ENCODE peak calls at places on chromosomes 1 and 21, in ten cellular contexts. One of them, this sample, is unnamed.

GRCh38 chr1:166730299-166730888 is 108.9 kb upstream of the POGK start:
- ATAC-seq in gastrocnemius medialis: no peak
- ATAC-seq in A549: no peak
- ATAC-seq in HepG2: no peak
- ATAC-seq in K562: peak; percentile 100
- ATAC-seq in upper lobe of left lung: peak; percentile 91
- ATAC-seq in IMR-90: no peak
- ATAC-seq in GM12878: peak; percentile 40
- ATAC-seq in body of pancreas: no peak
- ATAC-seq in heart left ventricle: no peak
- ATAC-seq in this sample: no peak

GRCh38 chr21:33998402-33998801 is 75.0 kb upstream of the MRPS6 start:
- ATAC-seq in gastrocnemius medialis: no peak
- ATAC-seq in A549: no peak
- ATAC-seq in HepG2: no peak
- ATAC-seq in K562: no peak
- ATAC-seq in upper lobe of left lung: no peak
- ATAC-seq in IMR-90: no peak
- ATAC-seq in GM12878: no peak
- ATAC-seq in body of pancreas: no peak
- ATAC-seq in heart left ventricle: no peak
- ATAC-seq in this sample: no peak

GRCh38 chr1:29575277-29575676 is 339.0 kb downstream of the PTPRU start:
- ATAC-seq in gastrocnemius medialis: peak; percentile 95
- ATAC-seq in A549: no peak
- ATAC-seq in HepG2: no peak
- ATAC-seq in K562: no peak
- ATAC-seq in upper lobe of left lung: no peak
- ATAC-seq in IMR-90: no peak
- ATAC-seq in GM12878: no peak
- ATAC-seq in body of pancreas: no peak
- ATAC-seq in heart left ventricle: peak; percentile 96
- ATAC-seq in this sample: no peak

GRCh38 chr1:30652151-30652915 is 71.1 kb downstream of the MATN1 start:
- ATAC-seq in gastrocnemius medialis: no peak
- ATAC-seq in A549: no peak
- ATAC-seq in HepG2: no peak
- ATAC-seq in K562: no peak
- ATAC-seq in upper lobe of left lung: no peak
- ATAC-seq in IMR-90: no peak
- ATAC-seq in GM12878: no peak
- ATAC-seq in body of pancreas: peak; percentile 36
- ATAC-seq in heart left ventricle: no peak
- ATAC-seq in this sample: no peak

GRCh38 chr1:117735045-117735992 is 129.5 kb downstream of the TENT5C start:
- ATAC-seq in gastrocnemius medialis: peak; percentile 81
- ATAC-seq in A549: no peak
- ATAC-seq in HepG2: no peak
- ATAC-seq in K562: peak; percentile 82
- ATAC-seq in upper lobe of left lung: no peak
- ATAC-seq in IMR-90: peak; percentile 86
- ATAC-seq in GM12878: peak; percentile 69
- ATAC-seq in body of pancreas: peak; percentile 62
- ATAC-seq in heart left ventricle: peak; percentile 81
- ATAC-seq in this sample: peak; percentile 73

GRCh38 chr1:218572046-218572445 is 226.9 kb downstream of the TGFB2 start:
- ATAC-seq in gastrocnemius medialis: no peak
- ATAC-seq in A549: no peak
- ATAC-seq in HepG2: no peak
- ATAC-seq in K562: no peak
- ATAC-seq in upper lobe of left lung: no peak
- ATAC-seq in IMR-90: no peak
- ATAC-seq in GM12878: no peak
- ATAC-seq in body of pancreas: no peak
- ATAC-seq in heart left ventricle: no peak
- ATAC-seq in this sample: no peak

GRCh38 chr1:210099921-210100320 is 132.7 kb upstream of the SERTAD4 start:
- ATAC-seq in gastrocnemius medialis: peak; percentile 94
- ATAC-seq in A549: no peak
- ATAC-seq in HepG2: no peak
- ATAC-seq in K562: no peak
- ATAC-seq in upper lobe of left lung: no peak
- ATAC-seq in IMR-90: no peak
- ATAC-seq in GM12878: no peak
- ATAC-seq in body of pancreas: no peak
- ATAC-seq in heart left ventricle: no peak
- ATAC-seq in this sample: no peak

GRCh38 chr1:167532964-167533824 is 14.9 kb upstream of the CD247 start:
- ATAC-seq in gastrocnemius medialis: no peak
- ATAC-seq in A549: peak; percentile 55
- ATAC-seq in HepG2: peak; percentile 63
- ATAC-seq in K562: peak; percentile 67
- ATAC-seq in upper lobe of left lung: no peak
- ATAC-seq in IMR-90: peak; percentile 38
- ATAC-seq in GM12878: no peak
- ATAC-seq in body of pancreas: no peak
- ATAC-seq in heart left ventricle: peak; percentile 62
- ATAC-seq in this sample: peak; percentile 40

GRCh38 chr1:43048601-43049011 is 89.9 kb upstream of the SLC2A1 start:
- ATAC-seq in gastrocnemius medialis: no peak
- ATAC-seq in A549: peak; percentile 47
- ATAC-seq in HepG2: no peak
- ATAC-seq in K562: no peak
- ATAC-seq in upper lobe of left lung: no peak
- ATAC-seq in IMR-90: peak; percentile 52
- ATAC-seq in GM12878: no peak
- ATAC-seq in body of pancreas: no peak
- ATAC-seq in heart left ventricle: no peak
- ATAC-seq in this sample: no peak

GRCh38 chr1:157124855-157125254 is 13.3 kb downstream of the ETV3 start:
- ATAC-seq in gastrocnemius medialis: no peak
- ATAC-seq in A549: peak; percentile 50
- ATAC-seq in HepG2: peak; percentile 28
- ATAC-seq in K562: no peak
- ATAC-seq in upper lobe of left lung: no peak
- ATAC-seq in IMR-90: no peak
- ATAC-seq in GM12878: peak; percentile 69
- ATAC-seq in body of pancreas: no peak
- ATAC-seq in heart left ventricle: no peak
- ATAC-seq in this sample: no peak

GRCh38 chr1:47686731-47687617 is 249.1 kb downstream of the FOXD2 start:
- ATAC-seq in gastrocnemius medialis: no peak
- ATAC-seq in A549: no peak
- ATAC-seq in HepG2: no peak
- ATAC-seq in K562: peak; percentile 39
- ATAC-seq in upper lobe of left lung: peak; percentile 7
- ATAC-seq in IMR-90: no peak
- ATAC-seq in GM12878: no peak
- ATAC-seq in body of pancreas: no peak
- ATAC-seq in heart left ventricle: no peak
- ATAC-seq in this sample: no peak

GRCh38 chr1:99737016-99737415 is 29.4 kb downstream of the FRRS1 start:
- ATAC-seq in gastrocnemius medialis: peak; percentile 79
- ATAC-seq in A549: peak; percentile 97
- ATAC-seq in HepG2: peak; percentile 97
- ATAC-seq in K562: peak; percentile 94
- ATAC-seq in upper lobe of left lung: peak; percentile 66
- ATAC-seq in IMR-90: peak; percentile 100
- ATAC-seq in GM12878: peak; percentile 60
- ATAC-seq in body of pancreas: no peak
- ATAC-seq in heart left ventricle: peak; percentile 95
- ATAC-seq in this sample: peak; percentile 77

GRCh38 chr1:151990856-151991198 is 2.8 kb downstream of the S100A10 start:
- ATAC-seq in gastrocnemius medialis: no peak
- ATAC-seq in A549: no peak
- ATAC-seq in HepG2: no peak
- ATAC-seq in K562: no peak
- ATAC-seq in upper lobe of left lung: no peak
- ATAC-seq in IMR-90: no peak
- ATAC-seq in GM12878: no peak
- ATAC-seq in body of pancreas: no peak
- ATAC-seq in heart left ventricle: no peak
- ATAC-seq in this sample: no peak

GRCh38 chr1:246001821-246002220 is 505.3 kb downstream of the SMYD3 start:
- ATAC-seq in gastrocnemius medialis: no peak
- ATAC-seq in A549: no peak
- ATAC-seq in HepG2: no peak
- ATAC-seq in K562: no peak
- ATAC-seq in upper lobe of left lung: no peak
- ATAC-seq in IMR-90: peak; percentile 2
- ATAC-seq in GM12878: no peak
- ATAC-seq in body of pancreas: no peak
- ATAC-seq in heart left ventricle: no peak
- ATAC-seq in this sample: no peak

GRCh38 chr1:91635763-91636162 is 135.1 kb downstream of the CDC7 start:
- ATAC-seq in gastrocnemius medialis: no peak
- ATAC-seq in A549: no peak
- ATAC-seq in HepG2: no peak
- ATAC-seq in K562: peak; percentile 33
- ATAC-seq in upper lobe of left lung: no peak
- ATAC-seq in IMR-90: no peak
- ATAC-seq in GM12878: no peak
- ATAC-seq in body of pancreas: no peak
- ATAC-seq in heart left ventricle: no peak
- ATAC-seq in this sample: no peak

GRCh38 chr21:35041122-35041521 is 8.0 kb downstream of the RUNX1 start:
- ATAC-seq in gastrocnemius medialis: no peak
- ATAC-seq in A549: no peak
- ATAC-seq in HepG2: no peak
- ATAC-seq in K562: no peak
- ATAC-seq in upper lobe of left lung: no peak
- ATAC-seq in IMR-90: no peak
- ATAC-seq in GM12878: no peak
- ATAC-seq in body of pancreas: no peak
- ATAC-seq in heart left ventricle: no peak
- ATAC-seq in this sample: no peak

GRCh38 chr1:244388961-244389360 is 62.7 kb downstream of the ADSS2 start:
- ATAC-seq in gastrocnemius medialis: no peak
- ATAC-seq in A549: no peak
- ATAC-seq in HepG2: no peak
- ATAC-seq in K562: no peak
- ATAC-seq in upper lobe of left lung: no peak
- ATAC-seq in IMR-90: peak; percentile 69
- ATAC-seq in GM12878: no peak
- ATAC-seq in body of pancreas: no peak
- ATAC-seq in heart left ventricle: no peak
- ATAC-seq in this sample: no peak
- H3K4me3 ChIP-seq in gastrocnemius medialis: no peak overlapping the region
- H3K4me3 ChIP-seq in A549: no peak overlapping the region
- H3K4me3 ChIP-seq in HepG2: no peak overlapping the region
- H3K4me3 ChIP-seq in K562: no peak overlapping the region
- H3K4me3 ChIP-seq in upper lobe of left lung: no peak overlapping the region
- H3K4me3 ChIP-seq in IMR-90: no peak overlapping the region
- H3K4me3 ChIP-seq in GM12878: no peak overlapping the region
- H3K4me3 ChIP-seq in body of pancreas: no peak overlapping the region
- H3K4me3 ChIP-seq in heart left ventricle: no peak overlapping the region
- H3K4me3 ChIP-seq in this sample: peak overlapping the region; percentile 22

DNA sequence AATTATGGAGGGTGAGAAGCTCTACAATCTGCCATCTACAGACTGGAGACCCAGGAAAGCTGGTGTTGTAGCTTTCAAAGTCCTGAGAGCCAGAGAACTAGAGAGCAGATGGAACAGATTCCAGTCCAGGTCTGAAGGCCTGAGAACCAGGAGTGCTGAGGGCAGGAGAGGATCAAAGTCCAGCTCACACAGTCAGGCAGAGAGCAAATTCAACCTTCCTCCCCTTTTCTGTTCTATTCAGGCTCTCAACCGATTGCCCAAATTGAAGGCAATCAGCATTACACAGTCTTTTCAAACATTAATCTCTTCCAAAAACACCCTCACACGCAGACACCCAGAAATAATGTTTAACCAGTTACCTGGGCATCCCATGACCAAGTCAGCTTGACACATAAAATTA is 2.5 kb upstream of the TMPRSS2 start:
- ATAC-seq in gastrocnemius medialis: no peak
- ATAC-seq in A549: no peak
- ATAC-seq in HepG2: peak; percentile 21
- ATAC-seq in K562: no peak
- ATAC-seq in upper lobe of left lung: no peak
- ATAC-seq in IMR-90: no peak
- ATAC-seq in GM12878: no peak
- ATAC-seq in body of pancreas: peak; percentile 48
- ATAC-seq in heart left ventricle: no peak
- ATAC-seq in this sample: no peak
- TF ChIP-seq POLR2A in gastrocnemius medialis: no peak
- TF ChIP-seq POLR2A in A549: no peak
- TF ChIP-seq POLR2A in HepG2: no peak
- TF ChIP-seq POLR2A in K562: no peak
- TF ChIP-seq POLR2A in upper lobe of left lung: no peak
- TF ChIP-seq POLR2A in IMR-90: no peak
- TF ChIP-seq POLR2A in GM12878: no peak
- TF ChIP-seq POLR2A in body of pancreas: no peak
- TF ChIP-seq POLR2A in heart left ventricle: no peak
- TF ChIP-seq POLR2A in this sample: no peak

GRCh38 chr1:228081144-228081543 is 1.4 kb upstream of the ARF1 start:
- ATAC-seq in gastrocnemius medialis: no peak
- ATAC-seq in A549: no peak
- ATAC-seq in HepG2: no peak
- ATAC-seq in K562: peak; percentile 4
- ATAC-seq in upper lobe of left lung: no peak
- ATAC-seq in IMR-90: no peak
- ATAC-seq in GM12878: peak; percentile 3
- ATAC-seq in body of pancreas: no peak
- ATAC-seq in heart left ventricle: no peak
- ATAC-seq in this sample: no peak
- H3K4me3 ChIP-seq in gastrocnemius medialis: peak overlapping the region; percentile 94
- H3K4me3 ChIP-seq in A549: peak overlapping the region; percentile 94
- H3K4me3 ChIP-seq in HepG2: peak overlapping the region; percentile 93
- H3K4me3 ChIP-seq in K562: peak overlapping the region; percentile 96
- H3K4me3 ChIP-seq in upper lobe of left lung: peak overlapping the region; percentile 93
- H3K4me3 ChIP-seq in IMR-90: peak overlapping the region; percentile 82
- H3K4me3 ChIP-seq in GM12878: peak overlapping the region; percentile 78
- H3K4me3 ChIP-seq in body of pancreas: no peak overlapping the region
- H3K4me3 ChIP-seq in heart left ventricle: peak overlapping the region; percentile 76
- H3K4me3 ChIP-seq in this sample: no peak overlapping the region

DNA sequence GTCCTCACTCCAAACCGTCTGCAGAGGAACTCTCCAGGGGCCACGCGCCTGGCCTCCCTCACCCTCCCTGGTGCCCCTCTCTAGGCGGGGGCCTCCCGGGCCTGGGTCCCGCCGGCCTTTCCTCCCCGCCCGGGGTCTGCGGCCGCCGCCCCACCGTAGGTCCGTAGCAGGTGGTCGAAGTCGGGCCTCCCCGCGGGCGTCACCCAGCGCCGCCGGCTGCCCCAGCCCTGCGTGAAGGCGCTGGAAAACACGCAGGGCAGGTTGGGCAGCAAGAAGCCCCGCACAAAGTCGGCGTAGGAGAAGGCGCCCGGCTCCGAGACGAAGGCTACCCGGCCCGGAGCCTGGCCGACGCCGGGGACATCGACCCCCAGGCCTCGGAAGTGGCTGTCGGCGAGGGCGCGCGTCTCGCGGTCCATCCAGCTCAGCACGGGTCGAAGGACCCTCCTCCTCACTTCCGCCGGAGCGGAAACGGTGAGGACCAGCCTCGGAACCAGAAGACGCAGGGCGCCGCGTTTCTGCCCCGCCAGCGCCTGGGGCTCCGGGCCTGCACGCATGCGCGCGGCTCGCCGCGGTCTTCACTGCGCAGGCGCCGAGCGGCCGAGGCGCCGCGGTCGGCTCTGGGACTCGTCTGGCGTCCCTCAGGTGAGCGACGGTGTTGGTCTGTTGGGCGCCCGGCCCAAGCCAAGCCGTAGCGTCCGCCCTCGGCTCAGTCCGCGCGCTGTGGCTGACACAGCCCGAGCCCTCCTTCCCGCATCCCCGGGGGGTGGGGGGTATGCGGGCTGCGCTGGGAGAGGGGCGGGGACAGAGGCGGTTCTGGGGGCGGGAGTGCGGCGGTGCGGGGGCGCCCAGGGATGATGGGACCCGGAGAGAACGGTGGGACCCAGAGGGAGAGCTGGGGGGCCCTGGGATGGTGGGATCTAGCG is at the start of the genes JMJD4 and SNAP47:
- ATAC-seq in gastrocnemius medialis: peak; percentile 95
- ATAC-seq in A549: peak; percentile 90
- ATAC-seq in HepG2: peak; percentile 89
- ATAC-seq in K562: peak; percentile 93
- ATAC-seq in upper lobe of left lung: peak; percentile 91
- ATAC-seq in IMR-90: peak; percentile 95
- ATAC-seq in GM12878: peak; percentile 94
- ATAC-seq in body of pancreas: peak; percentile 94
- ATAC-seq in heart left ventricle: peak; percentile 92
- ATAC-seq in this sample: peak; percentile 94
- TF ChIP-seq POLR2A in gastrocnemius medialis: peak; percentile 92
- TF ChIP-seq POLR2A in A549: peak; percentile 86
- TF ChIP-seq POLR2A in HepG2: no peak
- TF ChIP-seq POLR2A in K562: peak; percentile 92
- TF ChIP-seq POLR2A in upper lobe of left lung: peak; percentile 74
- TF ChIP-seq POLR2A in IMR-90: peak; percentile 37
- TF ChIP-seq POLR2A in GM12878: peak; percentile 92
- TF ChIP-seq POLR2A in body of pancreas: peak; percentile 55
- TF ChIP-seq POLR2A in heart left ventricle: peak; percentile 86
- TF ChIP-seq POLR2A in this sample: peak; percentile 87